ENCODE peak calls at places on chromosomes 11 and 22, in five cellular contexts. M is transverse colon, Y is heart left ventricle, B is IMR-90, U is tibial nerve. I is an unnamed sample.

GRCh38 chr11:108672113-108672512 is 7.2 kb downstream of the DDX10 start:
- DNase-seq in M (no peak), Y (no peak), B (peak; percentile 61), U (no peak), I (no peak)

GRCh38 chr11:19880088-19880345 is 167.4 kb downstream of the NAV2 start:
- DNase-seq in M (no peak), Y (no peak), B (no peak), U (no peak), I (no peak)

GRCh38 chr22:35733036-35733435 is 15.4 kb downstream of the APOL5 start:
- DNase-seq in M (no peak), Y (no peak), B (no peak), U (no peak), I (no peak)

GRCh38 chr11:77819921-77820564 is 479 bp downstream of the RSF1 start:
- DNase-seq in M (peak; percentile 53), Y (peak; percentile 48), B (peak; percentile 27), U (peak; percentile 15), I (peak; percentile 73)

GRCh38 chr11:129313588-129314288 is 61.9 kb upstream of the BARX2 start:
- DNase-seq in M (no peak), Y (no peak), B (peak; percentile 49), U (peak; percentile 49), I (no peak)

GRCh38 chr11:1439341-1439740 is 47.2 kb downstream of the MOB2 start:
- DNase-seq in M (no peak), Y (no peak), B (no peak), U (no peak), I (no peak)

GRCh38 chr11:122656073-122656630 is 630 bp downstream of the UBASH3B start:
- DNase-seq in M (peak; percentile 39), Y (peak; percentile 52), B (peak; percentile 66), U (peak; percentile 11), I (peak; percentile 70)

GRCh38 chr11:131811380-131811779 is 441.0 kb downstream of the NTM start:
- DNase-seq in M (no peak), Y (no peak), B (no peak), U (no peak), I (no peak)

GRCh38 chr11:102620858-102621561 is 4.1 kb downstream of the MMP20 start:
- DNase-seq in M (no peak), Y (no peak), B (peak; percentile 88), U (no peak), I (no peak)

DNA sequence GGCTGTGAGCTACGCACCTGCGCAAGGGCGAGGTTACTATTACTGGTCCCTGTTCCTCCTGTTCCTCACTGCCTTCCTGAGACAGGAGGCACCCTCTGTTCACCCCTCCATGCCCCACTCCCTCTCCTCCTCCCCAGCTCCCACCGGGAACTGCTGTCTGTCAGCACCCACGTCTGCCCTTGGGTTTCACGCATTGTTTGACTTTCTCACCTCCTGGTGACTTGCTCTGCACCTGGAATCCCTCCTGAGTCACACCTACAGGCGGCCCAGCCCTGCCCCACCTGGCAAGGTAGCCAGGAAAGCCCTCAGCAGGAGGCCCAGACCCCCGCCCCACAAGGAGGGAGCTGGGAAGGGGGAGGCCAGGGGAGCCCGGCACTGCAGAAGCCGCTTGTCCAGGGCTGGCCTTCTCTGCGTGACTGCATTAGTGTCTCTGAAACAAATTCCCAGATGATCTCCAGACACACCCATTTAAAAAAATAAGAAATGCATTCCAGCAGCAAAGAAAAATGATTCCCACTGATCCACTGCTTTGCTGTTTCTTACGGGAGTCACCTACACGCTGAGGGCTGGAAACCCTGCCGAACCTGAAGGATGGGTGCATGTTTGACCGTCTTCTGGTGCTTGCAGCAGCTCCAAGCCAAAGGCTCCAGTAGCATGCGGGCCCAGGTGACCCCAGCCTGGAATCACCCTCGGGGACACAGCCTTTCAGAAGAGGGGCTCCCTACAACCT is 86.3 kb downstream of the CELSR1 start:
- DNase-seq in M (no peak), Y (no peak), B (no peak), U (no peak), I (no peak)
- H3K4me3 ChIP-seq in M (no peak overlapping the region), Y (no peak overlapping the region), B (no peak overlapping the region), U (no peak overlapping the region), I (no peak overlapping the region)

GRCh38 chr11:34811858-34812257 is 104.3 kb downstream of the APIP start:
- DNase-seq in M (no peak), Y (no peak), B (no peak), U (no peak), I (no peak)

GRCh38 chr11:34806875-34807274 is 109.3 kb downstream of the APIP start:
- DNase-seq in M (no peak), Y (no peak), B (no peak), U (no peak), I (no peak)

GRCh38 chr11:34805937-34806336 is 110.2 kb downstream of the APIP start:
- DNase-seq in M (no peak), Y (no peak), B (no peak), U (no peak), I (no peak)

GRCh38 chr11:34810107-34810562 is 106.0 kb downstream of the APIP start:
- DNase-seq in M (no peak), Y (no peak), B (no peak), U (no peak), I (no peak)

DNA sequence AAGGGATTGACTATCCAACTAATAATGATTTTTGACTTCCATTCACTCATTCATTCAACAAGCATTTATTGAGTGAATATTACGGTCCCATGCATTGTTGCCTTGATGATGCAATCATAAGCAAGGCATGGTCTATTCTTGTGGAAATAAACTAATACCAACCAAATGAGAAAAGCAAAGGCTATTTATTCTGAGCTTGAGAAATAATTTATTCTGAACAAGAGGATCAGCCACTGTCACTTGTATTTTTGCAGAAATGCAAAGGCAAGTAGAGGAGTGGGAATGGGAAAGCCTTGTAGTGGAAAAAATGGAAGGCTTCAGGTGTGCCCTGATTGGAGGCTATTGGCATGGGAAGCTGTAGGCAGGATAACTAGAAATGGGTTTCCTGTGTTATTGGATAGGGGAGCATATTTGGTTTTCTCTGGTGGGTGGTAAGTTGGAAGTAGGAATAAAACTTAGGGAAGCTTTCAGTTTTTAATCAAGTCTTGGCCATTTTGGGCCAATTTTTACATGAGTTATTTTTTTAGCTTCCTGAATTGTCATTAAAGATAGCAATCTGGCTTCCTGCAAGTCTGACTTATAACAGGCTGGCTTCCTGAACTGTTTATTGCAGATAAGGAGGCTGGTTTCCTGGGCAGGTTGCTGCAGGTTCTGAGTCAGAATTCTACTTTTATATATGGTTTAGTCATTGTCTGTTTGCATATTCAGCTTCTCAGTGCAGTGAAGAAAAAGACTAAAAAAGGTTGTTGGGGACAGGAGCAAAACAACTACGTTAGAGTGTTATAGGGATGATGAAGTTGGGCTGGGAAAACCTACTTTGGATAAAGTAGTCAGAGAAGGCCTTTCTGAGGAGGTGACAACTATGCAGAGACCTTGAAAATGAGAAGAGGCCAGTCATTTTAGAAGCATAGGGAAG is 106.7 kb downstream of the APIP start:
- DNase-seq in M (no peak), Y (no peak), B (peak; percentile 31), U (no peak), I (no peak)
- TF ChIP-seq POLR2A in M (no peak), Y (no peak), B (no peak), U (no peak), I (no peak)

DNA sequence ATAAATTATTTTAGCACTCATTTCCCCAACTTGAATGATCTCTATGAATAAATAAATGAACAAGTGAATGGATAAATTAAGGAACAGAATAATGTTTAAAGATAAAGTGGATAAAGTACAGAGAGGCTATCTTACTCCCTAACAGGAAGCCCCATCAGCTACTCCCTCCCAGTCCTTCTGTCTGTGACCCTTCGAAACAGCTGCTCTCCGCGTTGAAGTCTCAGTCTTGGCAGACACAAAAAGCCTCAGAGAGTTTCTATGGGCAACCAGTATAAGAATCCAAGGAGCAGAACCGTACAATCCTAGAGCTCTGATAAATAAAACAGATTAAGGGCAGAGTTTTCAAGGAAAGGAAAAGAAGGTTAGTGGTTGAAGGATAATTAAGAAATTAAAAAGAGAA is 35.0 kb downstream of the GUCY1A2 start:
- DNase-seq in M (no peak), Y (peak; percentile 25), B (no peak), U (no peak), I (no peak)
- H3K4me3 ChIP-seq in M (no peak overlapping the region), Y (no peak overlapping the region), B (no peak overlapping the region), U (no peak overlapping the region), I (no peak overlapping the region)

GRCh38 chr22:39244496-39245129 is at the start of gene PDGFB:
- DNase-seq in M (peak; percentile 41), Y (peak; percentile 75), B (no peak), U (peak; percentile 35), I (no peak)
- TF ChIP-seq POLR2A in M (peak; percentile 66), Y (peak; percentile 77), B (no peak), U (peak; percentile 47), I (no peak)

GRCh38 chr11:28110839-28111235 is 2.6 kb downstream of the METTL15 start:
- DNase-seq in M (no peak), Y (no peak), B (no peak), U (no peak), I (no peak)

GRCh38 chr11:28107331-28107725 is 628 bp downstream of the KIF18A start:
- DNase-seq in M (no peak), Y (no peak), B (peak; percentile 37), U (no peak), I (no peak)

GRCh38 chr11:28110108-28110838 is 2.1 kb downstream of the METTL15 start:
- DNase-seq in M (peak; percentile 76), Y (peak; percentile 77), B (peak; percentile 78), U (peak; percentile 58), I (peak; percentile 54)

GRCh38 chr11:28107726-28108618 is at the start of the genes KIF18A and METTL15:
- DNase-seq in M (peak; percentile 100), Y (peak; percentile 100), B (peak; percentile 99), U (peak; percentile 100), I (peak; percentile 100)

DNA sequence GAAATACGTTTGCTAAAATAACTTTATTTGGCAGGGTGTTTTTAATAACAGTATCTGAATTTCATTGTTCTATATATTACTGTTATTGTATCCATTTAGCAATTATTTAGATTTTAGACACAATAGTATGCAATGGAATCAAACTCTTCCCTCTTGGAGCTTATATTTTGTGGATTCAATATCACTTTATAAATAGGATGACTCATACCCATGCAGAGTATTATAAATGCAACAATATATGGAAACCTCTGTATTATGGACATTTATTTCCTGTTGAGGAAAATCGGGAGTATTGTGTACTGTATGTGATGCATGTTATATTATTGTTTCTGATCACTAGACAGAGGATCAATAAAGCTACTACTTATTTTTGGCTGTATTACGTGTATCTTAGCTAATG is 721 bp downstream of the METTL15 start:
- DNase-seq in M (no peak), Y (no peak), B (no peak), U (no peak), I (no peak)
- H3K4me3 ChIP-seq in M (peak overlapping the region; percentile 64), Y (peak overlapping the region; percentile 75), B (no peak overlapping the region), U (peak overlapping the region; percentile 22), I (peak overlapping the region; percentile 43)

DNA sequence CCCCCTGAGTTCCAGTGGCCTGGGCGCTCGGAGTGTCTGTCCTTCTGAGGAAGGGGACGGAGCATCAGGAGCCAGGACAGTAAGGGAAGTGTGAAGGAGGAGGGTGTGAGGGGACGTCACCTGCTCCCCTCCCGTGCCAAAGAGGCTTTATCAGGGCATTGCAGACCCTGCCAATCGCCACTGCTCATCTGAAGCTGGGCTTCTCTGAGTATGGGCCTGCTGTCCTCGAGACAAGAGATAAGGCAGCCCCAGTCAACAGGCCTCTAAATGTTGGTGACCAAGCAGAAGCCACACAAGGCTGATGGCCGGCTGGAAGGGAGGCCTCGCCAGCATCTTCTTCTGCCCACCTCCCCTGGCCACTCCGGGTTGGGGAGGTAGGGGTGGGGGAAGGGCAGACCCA is 29.8 kb downstream of the LIF start:
- DNase-seq in M (no peak), Y (no peak), B (no peak), U (no peak), I (no peak)
- TF ChIP-seq POLR2A in M (no peak), Y (no peak), B (no peak), U (no peak), I (no peak)